ENCODE peak calls at places on chromosomes 7 and 10, in six cellular contexts. C is activated gamma-delta T cell treated with Interleukin-2 at 50 U/mL for 16 hours, T is Kasumi-1, Y is T-helper 1 cell, R is mesenchymal stem cell, A is ecto neural progenitor cell. Z is an unnamed sample.

GRCh38 chr7:108561047-108561619 is 8.4 kb downstream of the THAP5 start:
- DNase-seq in C (no peak), T (no peak), Y (no peak), R (peak), A (no peak), Z (no peak)

GRCh38 chr10:97366572-97366971 is 32.0 kb upstream of the FRAT2 start:
- DNase-seq in C (no peak), T (no peak), Y (no peak), R (no peak), A (no peak), Z (no peak)

GRCh38 chr10:116169782-116170181 is 103.2 kb downstream of the GFRA1 start:
- DNase-seq in C (no peak), T (no peak), Y (no peak), R (no peak), A (no peak), Z (no peak)

GRCh38 chr7:28754027-28754426 is 204.1 kb downstream of the TRIL start:
- DNase-seq in C (no peak), T (no peak), Y (no peak), R (peak), A (no peak), Z (no peak)

GRCh38 chr7:17058568-17058967 is 176.8 kb upstream of the AGR3 start:
- DNase-seq in C (no peak), T (peak), Y (no peak), R (no peak), A (no peak), Z (no peak)

GRCh38 chr10:80506189-80506575 is 31.5 kb upstream of the SH2D4B start:
- DNase-seq in C (no peak), T (no peak), Y (no peak), R (peak), A (no peak), Z (no peak)

GRCh38 chr7:29796181-29796580 is 10.1 kb upstream of the WIPF3 start:
- DNase-seq in C (no peak), T (no peak), Y (no peak), R (no peak), A (no peak), Z (no peak)

GRCh38 chr10:43218951-43219837 is 47.7 kb downstream of the RASGEF1A start:
- DNase-seq in C (no peak), T (no peak), Y (no peak), R (no peak), A (no peak), Z (no peak)

GRCh38 chr10:14617125-14617524 is 157.6 kb downstream of the FAM107B start:
- DNase-seq in C (no peak), T (peak), Y (no peak), R (no peak), A (no peak), Z (no peak)

GRCh38 chr10:51251110-51251509 is 176.8 kb downstream of the PRKG1 start:
- DNase-seq in C (no peak), T (no peak), Y (no peak), R (peak), A (no peak), Z (no peak)

GRCh38 chr7:961546-962400 is 7.3 kb upstream of the ADAP1 start:
- DNase-seq in C (no peak), T (no peak), Y (no peak), R (no peak), A (no peak), Z (no peak)

GRCh38 chr7:158782638-158783490 is 46.4 kb downstream of the ESYT2 start:
- DNase-seq in C (no peak), T (peak), Y (no peak), R (peak), A (no peak), Z (peak)

GRCh38 chr7:54349259-54349658 is 192.9 kb upstream of the VSTM2A start:
- DNase-seq in C (no peak), T (no peak), Y (no peak), R (no peak), A (no peak), Z (no peak)

GRCh38 chr10:3470191-3470590 is 297.6 kb upstream of the PITRM1 start:
- DNase-seq in C (no peak), T (no peak), Y (no peak), R (no peak), A (no peak), Z (no peak)

GRCh38 chr7:106017657-106018056 is 54.6 kb downstream of the CDHR3 start:
- DNase-seq in C (no peak), T (no peak), Y (no peak), R (no peak), A (no peak), Z (no peak)

GRCh38 chr10:3217301-3217700 is 44.7 kb upstream of the PITRM1 start:
- DNase-seq in C (no peak), T (no peak), Y (no peak), R (peak), A (no peak), Z (no peak)

GRCh38 chr7:28179081-28180030 is 1.2 kb downstream of the JAZF1 start:
- DNase-seq in C (peak), T (peak), Y (peak), R (peak), A (peak), Z (no peak)

GRCh38 chr7:134770676-134771075 is 8.8 kb upstream of the CALD1 start:
- DNase-seq in C (no peak), T (peak), Y (no peak), R (no peak), A (no peak), Z (no peak)

GRCh38 chr7:877312-878232 is 1.2 kb downstream of the GET4 start:
- DNase-seq in C (no peak), T (peak), Y (no peak), R (no peak), A (no peak), Z (no peak)

GRCh38 chr10:5040781-5041470 is 37.3 kb upstream of the AKR1C2 start:
- DNase-seq in C (no peak), T (no peak), Y (no peak), R (peak), A (no peak), Z (peak)

GRCh38 chr7:129199406-129199805 is 11.0 kb downstream of the SMO start:
- DNase-seq in C (no peak), T (no peak), Y (no peak), R (no peak), A (no peak), Z (no peak)

GRCh38 chr7:94052398-94053180 is 48.4 kb upstream of the BET1 start:
- DNase-seq in C (no peak), T (no peak), Y (no peak), R (no peak), A (no peak), Z (no peak)

GRCh38 chr7:66344166-66344565 is 139.0 kb downstream of the TPST1 start:
- DNase-seq in C (no peak), T (no peak), Y (no peak), R (peak), A (no peak), Z (no peak)

GRCh38 chr10:98433881-98434732 is 12.6 kb downstream of the HPS1 start:
- DNase-seq in C (no peak), T (no peak), Y (no peak), R (peak), A (no peak), Z (peak)

GRCh38 chr10:33155720-33156638 is 178.5 kb downstream of the NRP1 start:
- DNase-seq in C (peak), T (peak), Y (peak), R (peak), A (no peak), Z (no peak)

GRCh38 chr7:97685952-97686351 is 45.9 kb upstream of the TAC1 start:
- DNase-seq in C (no peak), T (no peak), Y (no peak), R (no peak), A (no peak), Z (no peak)

GRCh38 chr7:30543815-30544525 is 39.3 kb upstream of the GGCT start:
- DNase-seq in C (no peak), T (no peak), Y (no peak), R (peak), A (no peak), Z (no peak)

GRCh38 chr7:140915948-140916555 is 8.7 kb downstream of the BRAF start:
- DNase-seq in C (no peak), T (no peak), Y (no peak), R (no peak), A (no peak), Z (no peak)

GRCh38 chr10:60917331-60918280 is 26.4 kb downstream of the RHOBTB1 start:
- DNase-seq in C (no peak), T (no peak), Y (no peak), R (no peak), A (no peak), Z (no peak)

GRCh38 chr7:1055084-1055450 is 10.7 kb downstream of the GPR146 start:
- DNase-seq in C (peak), T (no peak), Y (peak), R (no peak), A (no peak), Z (no peak)

GRCh38 chr10:127882801-127883459 is 9.8 kb downstream of the CLRN3 start:
- DNase-seq in C (no peak), T (no peak), Y (no peak), R (no peak), A (no peak), Z (peak)

GRCh38 chr7:12888727-12889126 is 201.3 kb downstream of the ARL4A start:
- DNase-seq in C (no peak), T (no peak), Y (no peak), R (peak), A (no peak), Z (no peak)

GRCh38 chr10:89086801-89087513 is 96.4 kb downstream of the FAS start:
- DNase-seq in C (no peak), T (no peak), Y (no peak), R (peak), A (no peak), Z (no peak)

GRCh38 chr7:131424219-131424822 is 96.6 kb downstream of the MKLN1 start:
- DNase-seq in C (no peak), T (peak), Y (peak), R (peak), A (no peak), Z (no peak)

GRCh38 chr10:76359001-76359400 is 927.6 kb downstream of the LRMDA start:
- DNase-seq in C (no peak), T (no peak), Y (no peak), R (peak), A (no peak), Z (no peak)

GRCh38 chr7:64098-64521 is 128.3 kb upstream of the FAM20C start:
- DNase-seq in C (no peak), T (peak), Y (no peak), R (peak), A (peak), Z (no peak)